ENCODE peak calls at places on chromosomes 3 and 15, in ten cellular contexts. I is IMR-90, Q is uterus, M is sigmoid colon, C is right lobe of liver, R is A549, O is vagina, L is prostate gland, X is NB4, V is K562. Y is an unnamed sample.

GRCh38 chr3:24662449-24663345 is 168.0 kb upstream of the THRB start:
- DNase-seq in I (no peak), Q (no peak), M (no peak), C (no peak), R (no peak), O (no peak), L (no peak), X (no peak), V (no peak), Y (no peak)

GRCh38 chr3:178845446-178846118 is 226.0 kb downstream of the ZMAT3 start:
- DNase-seq in I (no peak), Q (no peak), M (no peak), C (no peak), R (no peak), O (no peak), L (no peak), X (no peak), V (no peak), Y (no peak)

GRCh38 chr15:40594429-40594836 is 384 bp downstream of the KNL1 start:
- DNase-seq in I (peak), Q (no peak), M (peak), C (peak), R (peak), O (no peak), L (peak), X (peak), V (peak), Y (peak)

GRCh38 chr3:134186391-134186790 is 64.3 kb downstream of the RYK start:
- DNase-seq in I (no peak), Q (no peak), M (no peak), C (no peak), R (no peak), O (no peak), L (no peak), X (no peak), V (no peak), Y (no peak)

GRCh38 chr3:128081846-128082245 is 29.6 kb downstream of the SEC61A1 start:
- DNase-seq in I (peak), Q (no peak), M (peak), C (peak), R (peak), O (no peak), L (no peak), X (no peak), V (no peak), Y (no peak)

GRCh38 chr3:172391592-172392302 is 56.5 kb downstream of the GHSR start:
- DNase-seq in I (peak), Q (no peak), M (no peak), C (no peak), R (no peak), O (no peak), L (no peak), X (peak), V (peak), Y (no peak)

GRCh38 chr15:59283717-59284336 is 77.2 kb downstream of the LDHAL6B start:
- DNase-seq in I (no peak), Q (no peak), M (no peak), C (no peak), R (peak), O (no peak), L (peak), X (no peak), V (no peak), Y (no peak)

GRCh38 chr15:100596792-100597191 is 5.2 kb downstream of the LINS1 start:
- DNase-seq in I (no peak), Q (no peak), M (no peak), C (no peak), R (no peak), O (no peak), L (peak), X (no peak), V (peak), Y (no peak)

GRCh38 chr15:71853543-71853942 is 43.2 kb downstream of the NR2E3 start:
- DNase-seq in I (no peak), Q (no peak), M (no peak), C (no peak), R (no peak), O (no peak), L (no peak), X (no peak), V (no peak), Y (no peak)

GRCh38 chr3:39748002-39748401 is 61.4 kb upstream of the MYRIP start:
- DNase-seq in I (no peak), Q (no peak), M (no peak), C (no peak), R (no peak), O (no peak), L (no peak), X (no peak), V (no peak), Y (no peak)

GRCh38 chr3:120637836-120638559 is 41.9 kb downstream of the NDUFB4 start:
- DNase-seq in I (peak), Q (no peak), M (no peak), C (no peak), R (no peak), O (no peak), L (no peak), X (peak), V (no peak), Y (no peak)

GRCh38 chr3:137116619-137117018 is 158.8 kb downstream of the IL20RB start:
- DNase-seq in I (no peak), Q (no peak), M (no peak), C (no peak), R (no peak), O (no peak), L (no peak), X (no peak), V (no peak), Y (no peak)

GRCh38 chr15:91186892-91187644 is 87.0 kb downstream of the SV2B start:
- DNase-seq in I (peak), Q (no peak), M (no peak), C (no peak), R (peak), O (no peak), L (no peak), X (peak), V (no peak), Y (no peak)

GRCh38 chr3:179544981-179545645 is 17.6 kb upstream of the ACTL6A start:
- DNase-seq in I (peak), Q (no peak), M (no peak), C (no peak), R (no peak), O (no peak), L (no peak), X (no peak), V (no peak), Y (no peak)

GRCh38 chr3:127287840-127288239 is at the start of gene PRR20G:
- DNase-seq in I (no peak), Q (no peak), M (no peak), C (no peak), R (peak), O (no peak), L (no peak), X (no peak), V (peak), Y (no peak)

GRCh38 chr3:62798000-62798399 is 77.2 kb downstream of the CADPS start:
- DNase-seq in I (no peak), Q (no peak), M (no peak), C (no peak), R (no peak), O (no peak), L (no peak), X (no peak), V (no peak), Y (no peak)

GRCh38 chr3:37887062-37887461 is 25.4 kb downstream of the CTDSPL start:
- DNase-seq in I (no peak), Q (no peak), M (no peak), C (peak), R (no peak), O (no peak), L (no peak), X (no peak), V (no peak), Y (no peak)

GRCh38 chr15:26157081-26157480 is 294.0 kb upstream of the ATP10A start:
- DNase-seq in I (no peak), Q (no peak), M (no peak), C (no peak), R (no peak), O (no peak), L (no peak), X (no peak), V (no peak), Y (no peak)

GRCh38 chr15:25178835-25179672 is 224.3 kb downstream of the SNRPN start:
- DNase-seq in I (no peak), Q (peak), M (no peak), C (peak), R (no peak), O (peak), L (peak), X (no peak), V (no peak), Y (peak)

GRCh38 chr3:52226229-52226817 is 878 bp upstream of the TLR9 start:
- DNase-seq in I (no peak), Q (no peak), M (no peak), C (no peak), R (no peak), O (no peak), L (no peak), X (peak), V (no peak), Y (no peak)

GRCh38 chr15:28273468-28273867 is 48.5 kb downstream of the HERC2 start:
- DNase-seq in I (peak), Q (no peak), M (no peak), C (no peak), R (peak), O (no peak), L (no peak), X (no peak), V (no peak), Y (no peak)

GRCh38 chr15:59349715-59350420 is 22.8 kb downstream of the MYO1E start:
- DNase-seq in I (peak), Q (peak), M (no peak), C (no peak), R (peak), O (no peak), L (no peak), X (peak), V (peak), Y (no peak)

GRCh38 chr15:58666957-58667356 is 82.5 kb downstream of the ADAM10 start:
- DNase-seq in I (peak), Q (no peak), M (no peak), C (no peak), R (peak), O (no peak), L (no peak), X (no peak), V (no peak), Y (no peak)

GRCh38 chr3:60154011-60154410 is 1097.2 kb downstream of the FHIT start:
- DNase-seq in I (no peak), Q (no peak), M (no peak), C (no peak), R (no peak), O (no peak), L (no peak), X (no peak), V (no peak), Y (no peak)

GRCh38 chr3:52441772-52442332 is 3.1 kb downstream of the SEMA3G start:
- DNase-seq in I (no peak), Q (no peak), M (peak), C (no peak), R (no peak), O (no peak), L (no peak), X (no peak), V (no peak), Y (no peak)

GRCh38 chr3:144109944-144110343 is 138.3 kb downstream of the DIPK2A start:
- DNase-seq in I (no peak), Q (no peak), M (no peak), C (no peak), R (no peak), O (no peak), L (no peak), X (no peak), V (no peak), Y (no peak)

GRCh38 chr3:183328823-183329222 is 75.8 kb downstream of the B3GNT5 start:
- DNase-seq in I (peak), Q (no peak), M (no peak), C (no peak), R (no peak), O (no peak), L (no peak), X (no peak), V (no peak), Y (no peak)

GRCh38 chr3:12440927-12441326 is 43.4 kb upstream of the TSEN2 start:
- DNase-seq in I (peak), Q (peak), M (peak), C (no peak), R (no peak), O (no peak), L (no peak), X (no peak), V (no peak), Y (no peak)
- H3K4me3 ChIP-seq in I (no peak), Q (no peak), M (no peak), C (no peak), R (no peak), O (no peak), L (no peak), X (no peak), V (no peak), Y (no peak)

GRCh38 chr3:54949491-54950044 is 21.7 kb upstream of the LRTM1 start:
- DNase-seq in I (no peak), Q (no peak), M (no peak), C (no peak), R (no peak), O (no peak), L (no peak), X (no peak), V (no peak), Y (no peak)

GRCh38 chr3:54954019-54954418 is 26.2 kb upstream of the LRTM1 start:
- DNase-seq in I (peak), Q (no peak), M (no peak), C (no peak), R (no peak), O (no peak), L (no peak), X (no peak), V (no peak), Y (no peak)

GRCh38 chr3:54950391-54951003 is 22.6 kb upstream of the LRTM1 start:
- DNase-seq in I (no peak), Q (no peak), M (no peak), C (no peak), R (no peak), O (no peak), L (peak), X (no peak), V (no peak), Y (no peak)

GRCh38 chr3:54954516-54954915 is 26.7 kb upstream of the LRTM1 start:
- DNase-seq in I (no peak), Q (no peak), M (no peak), C (no peak), R (no peak), O (no peak), L (no peak), X (no peak), V (no peak), Y (no peak)

DNA sequence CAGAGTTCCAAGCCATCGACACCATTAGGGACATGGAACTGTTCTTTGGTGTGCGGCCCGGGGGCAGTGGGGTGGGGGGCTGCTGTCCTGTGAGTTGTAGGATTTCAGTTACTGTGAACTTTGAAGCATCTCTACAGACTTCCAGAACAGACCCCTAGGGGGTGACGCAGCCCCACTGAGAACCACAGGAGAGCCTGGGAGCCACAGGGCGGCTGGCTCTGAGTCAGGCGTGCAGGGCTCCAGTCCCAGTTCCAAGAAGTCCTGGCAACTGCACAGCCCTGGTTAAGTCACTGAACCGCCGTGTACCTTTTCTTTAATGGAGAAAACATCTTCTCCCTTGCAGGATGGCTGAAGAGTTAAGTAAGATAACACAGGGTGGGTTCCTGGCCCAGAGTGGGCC is 23.5 kb upstream of the LRTM1 start:
- DNase-seq in I (peak), Q (peak), M (peak), C (no peak), R (peak), O (no peak), L (peak), X (peak), V (peak), Y (no peak)
- TF ChIP-seq POLR2A in I (peak), Q (no peak), M (no peak), C (no peak), R (no peak), O (no peak), L (no peak), X (no peak), V (no peak), Y (no peak)

GRCh38 chr3:115212615-115213014 is 65.5 kb upstream of the ZBTB20 start:
- DNase-seq in I (no peak), Q (no peak), M (no peak), C (no peak), R (no peak), O (no peak), L (no peak), X (no peak), V (no peak), Y (no peak)

GRCh38 chr3:115211810-115212492 is 64.9 kb upstream of the ZBTB20 start:
- DNase-seq in I (no peak), Q (no peak), M (no peak), C (no peak), R (no peak), O (no peak), L (no peak), X (no peak), V (no peak), Y (no peak)

GRCh38 chr3:115217292-115217677 is 70.2 kb upstream of the ZBTB20 start:
- DNase-seq in I (no peak), Q (no peak), M (no peak), C (no peak), R (no peak), O (no peak), L (no peak), X (no peak), V (no peak), Y (no peak)

DNA sequence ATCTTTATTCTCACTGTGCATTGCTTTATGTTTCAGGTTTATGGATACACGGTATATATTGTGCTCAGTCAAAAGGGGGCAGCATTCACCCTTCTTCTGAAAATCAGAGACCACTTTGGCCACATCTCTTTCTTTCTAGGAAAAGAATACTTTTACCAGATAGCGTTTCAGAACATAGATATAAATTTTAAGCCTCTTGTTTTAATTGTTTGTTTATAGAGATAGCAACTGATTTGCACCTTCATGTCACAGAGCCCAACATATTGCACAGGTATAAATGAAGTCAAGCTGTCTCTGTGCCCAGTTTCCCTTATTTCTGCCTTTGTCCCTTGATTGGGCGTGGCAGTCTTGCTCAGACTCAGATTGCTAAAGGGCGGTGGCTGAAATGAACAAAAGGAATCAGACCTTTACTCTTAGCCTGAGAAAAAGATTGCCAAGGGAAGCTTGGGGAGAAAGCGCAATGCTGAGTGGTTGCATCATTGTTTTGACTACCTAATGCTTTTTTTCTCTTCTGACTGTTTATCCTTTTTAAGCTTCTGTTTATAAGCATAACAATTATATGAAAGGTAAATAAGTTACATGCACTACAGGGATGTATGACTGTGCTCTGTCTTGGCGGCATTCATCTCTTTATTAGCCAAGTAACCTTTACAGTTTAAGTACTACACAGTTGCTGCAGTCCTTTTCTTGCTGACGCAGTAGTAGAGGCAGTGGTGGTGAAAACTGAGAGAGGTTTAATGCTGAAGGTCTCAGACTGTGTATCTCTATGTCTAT is 70.8 kb upstream of the ZBTB20 start:
- DNase-seq in I (peak), Q (peak), M (no peak), C (no peak), R (peak), O (no peak), L (no peak), X (peak), V (peak), Y (no peak)
- H3K4me3 ChIP-seq in I (no peak), Q (no peak), M (no peak), C (no peak), R (no peak), O (no peak), L (no peak), X (no peak), V (no peak), Y (no peak)

GRCh38 chr3:158808697-158809096 is 6.8 kb downstream of the MFSD1 start:
- DNase-seq in I (peak), Q (no peak), M (no peak), C (no peak), R (no peak), O (no peak), L (no peak), X (peak), V (no peak), Y (no peak)
- TF ChIP-seq POLR2A in I (no peak), Q (no peak), M (no peak), C (no peak), R (no peak), O (no peak), L (no peak), X (no peak), V (no peak), Y (no peak)

GRCh38 chr3:46215810-46216414 is 7.8 kb upstream of the CCR1 start:
- DNase-seq in I (peak), Q (no peak), M (no peak), C (no peak), R (peak), O (no peak), L (peak), X (no peak), V (no peak), Y (peak)
- H3K4me3 ChIP-seq in I (no peak), Q (no peak), M (no peak), C (no peak), R (no peak), O (no peak), L (no peak), X (no peak), V (no peak), Y (no peak)